ENCODE peak calls at places on chromosomes 13 and 19, in six cellular contexts. Z, A, N, X, E and W are unnamed samples.

GRCh38 chr19:17005000-17005399 is 21.6 kb downstream of the CPAMD8 start:
- DNase-seq in Z (no peak), A (no peak), N (no peak), X (no peak), E (no peak), W (no peak)

GRCh38 chr13:29918845-29919244 is 68.4 kb upstream of the UBL3 start:
- DNase-seq in Z (peak), A (peak), N (peak), X (peak), E (no peak), W (no peak)

GRCh38 chr13:39510296-39510695 is 92.7 kb downstream of the LHFPL6 start:
- DNase-seq in Z (no peak), A (no peak), N (no peak), X (no peak), E (no peak), W (no peak)

GRCh38 chr13:34591801-34592454 is 350.1 kb upstream of the NBEA start:
- DNase-seq in Z (no peak), A (no peak), N (no peak), X (no peak), E (no peak), W (no peak)

GRCh38 chr19:1961545-1961878 is 20.5 kb downstream of the CSNK1G2 start:
- DNase-seq in Z (peak), A (no peak), N (no peak), X (no peak), E (no peak), W (no peak)

GRCh38 chr13:46667687-46668281 is 114.8 kb downstream of the LRCH1 start:
- DNase-seq in Z (peak), A (peak), N (no peak), X (no peak), E (no peak), W (no peak)

GRCh38 chr19:14181906-14182305 is 24.1 kb downstream of the ADGRL1 start:
- DNase-seq in Z (no peak), A (no peak), N (no peak), X (no peak), E (no peak), W (no peak)

GRCh38 chr13:23381877-23382276 is 51.6 kb downstream of the SACS start:
- DNase-seq in Z (no peak), A (peak), N (no peak), X (no peak), E (no peak), W (no peak)

GRCh38 chr13:79776538-79776937 is 295.6 kb downstream of the NDFIP2 start:
- DNase-seq in Z (peak), A (peak), N (peak), X (peak), E (no peak), W (no peak)

GRCh38 chr13:75740008-75740407 is 103.9 kb downstream of the LMO7 start:
- DNase-seq in Z (no peak), A (no peak), N (no peak), X (no peak), E (no peak), W (no peak)

GRCh38 chr13:113033054-113033453 is 64.0 kb downstream of the MCF2L start:
- DNase-seq in Z (no peak), A (no peak), N (no peak), X (no peak), E (no peak), W (no peak)

DNA sequence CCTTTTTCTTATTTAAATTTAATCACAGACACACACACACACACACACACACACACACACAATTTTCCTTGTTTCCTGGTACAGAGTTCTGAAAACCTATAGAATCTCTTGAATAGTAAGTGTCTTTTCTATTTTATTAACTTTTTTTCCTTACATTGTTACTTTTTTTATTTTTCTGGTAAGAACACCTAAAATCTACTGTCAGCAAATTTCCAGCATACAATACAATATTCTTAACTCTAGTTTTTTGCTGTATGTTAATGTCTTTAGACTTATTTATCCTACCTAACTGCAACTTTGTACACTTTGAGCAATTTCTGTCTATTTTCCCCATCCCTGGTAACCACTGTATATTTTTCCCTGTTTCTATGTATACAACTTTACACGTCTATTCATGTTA is 1179.8 kb downstream of the SLITRK1 start:
- DNase-seq in Z (no peak), A (no peak), N (no peak), X (no peak), E (no peak), W (no peak)
- H3K4me3 ChIP-seq in Z (no peak), A (no peak), N (no peak), X (no peak), E (no peak), W (no peak)

DNA sequence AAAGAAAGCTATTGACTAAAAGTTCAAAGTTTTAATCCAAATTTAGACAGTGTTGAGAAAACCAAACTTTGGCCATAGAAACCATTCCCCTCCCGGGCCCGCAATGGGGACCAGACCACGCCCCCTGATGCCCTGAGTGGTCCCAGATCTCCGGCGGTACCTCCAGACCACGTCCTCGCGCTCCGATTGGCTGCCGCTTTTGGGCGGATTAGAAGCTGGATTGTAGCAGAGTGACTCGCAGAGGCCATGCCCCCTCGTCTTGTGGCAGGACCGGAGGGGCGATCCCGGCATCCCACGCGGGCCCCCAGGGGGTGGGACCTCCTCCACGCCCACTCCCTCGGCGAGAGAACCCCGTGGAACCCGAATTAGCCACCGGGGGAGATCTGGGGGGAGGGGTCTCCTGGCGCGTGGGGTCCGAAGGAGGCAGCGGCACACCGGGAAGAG is 812 bp upstream of the HSD17B14 start:
- DNase-seq in Z (peak), A (peak), N (peak), X (peak), E (no peak), W (peak)
- H3K4me3 ChIP-seq in Z (peak), A (peak), N (peak), X (peak), E (no peak), W (peak)

GRCh38 chr19:3528539-3529211 is 10.3 kb upstream of the TEKTIP1 start:
- DNase-seq in Z (no peak), A (no peak), N (no peak), X (no peak), E (no peak), W (no peak)
- H3K4me3 ChIP-seq in Z (no peak), A (no peak), N (no peak), X (no peak), E (no peak), W (no peak)

DNA sequence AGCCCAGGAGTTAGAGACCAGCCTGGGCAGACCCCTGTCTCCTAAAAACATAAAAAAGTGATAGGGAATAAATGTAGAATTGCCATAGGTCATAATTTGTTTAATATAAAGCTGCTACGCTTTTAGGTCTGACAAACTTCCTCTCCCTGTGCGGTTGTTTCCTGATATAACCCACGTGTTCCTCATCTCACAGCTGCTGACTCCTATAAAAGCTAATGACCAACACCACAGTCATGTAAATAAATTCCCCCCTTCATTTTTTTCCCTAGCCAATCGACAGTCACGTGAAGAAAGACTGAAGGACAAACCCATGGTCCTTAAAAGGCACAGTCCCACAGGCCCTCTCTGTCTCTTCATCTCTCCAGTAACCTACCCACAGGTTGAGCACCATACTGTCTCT is 27.5 kb downstream of the ZNF266 start:
- DNase-seq in Z (peak), A (no peak), N (no peak), X (no peak), E (no peak), W (no peak)
- H3K4me3 ChIP-seq in Z (no peak), A (no peak), N (no peak), X (peak), E (no peak), W (no peak)

GRCh38 chr19:35206855-35207254 is 21.7 kb downstream of the FAM187B start:
- DNase-seq in Z (no peak), A (no peak), N (no peak), X (no peak), E (peak), W (no peak)
- H3K4me3 ChIP-seq in Z (no peak), A (no peak), N (no peak), X (no peak), E (no peak), W (no peak)

GRCh38 chr19:51016798-51017683 is 2.5 kb downstream of the KLK10 start:
- DNase-seq in Z (peak), A (peak), N (peak), X (peak), E (peak), W (peak)
- H3K4me3 ChIP-seq in Z (no peak), A (peak), N (no peak), X (peak), E (no peak), W (no peak)

GRCh38 chr13:27261376-27261775 is 9.3 kb upstream of the RASL11A start:
- DNase-seq in Z (no peak), A (no peak), N (peak), X (peak), E (no peak), W (peak)

GRCh38 chr13:27264181-27264580 is 6.4 kb upstream of the RASL11A start:
- DNase-seq in Z (peak), A (peak), N (peak), X (peak), E (no peak), W (no peak)

GRCh38 chr13:27264648-27265047 is 6.0 kb upstream of the RASL11A start:
- DNase-seq in Z (no peak), A (no peak), N (no peak), X (no peak), E (no peak), W (no peak)

GRCh38 chr13:27262546-27262945 is 8.1 kb upstream of the RASL11A start:
- DNase-seq in Z (no peak), A (no peak), N (no peak), X (no peak), E (no peak), W (no peak)

GRCh38 chr13:27263438-27263837 is 7.2 kb upstream of the RASL11A start:
- DNase-seq in Z (no peak), A (no peak), N (no peak), X (no peak), E (no peak), W (no peak)
- H3K4me3 ChIP-seq in Z (no peak), A (no peak), N (no peak), X (no peak), E (no peak), W (no peak)